ENCODE peak calls at places on chromosome 13, in eight cellular contexts. L is ovary; N is body of pancreas; Q is pancreas; F is K562; V is neuronal stem cell; P is mesenchymal stem cell; X is CD8-positive, alpha-beta T cell. O is an unnamed sample.
A peak's percentile ranks its signal among the peaks of the same experiment; 100 is the strongest.

GRCh38 chr13:45506811-45507210 is 42.1 kb downstream of the COG3 start:
- DNase-seq in V (no peak), Q (no peak), N (no peak), F (no peak), L (no peak), P (no peak), X (no peak), O (no peak)

GRCh38 chr13:30730526-30730925 is 4.8 kb upstream of the ALOX5AP start:
- DNase-seq in V (peak; percentile 12), X (no peak), L (no peak), F (no peak), Q (no peak), P (peak; percentile 72), N (peak; percentile 19), O (no peak)

GRCh38 chr13:112174476-112175110 is 107.6 kb downstream of the SOX1 start:
- DNase-seq in V (no peak), P (no peak), X (no peak), Q (no peak), F (no peak), L (no peak), N (no peak), O (no peak)

GRCh38 chr13:21625366-21625765 is 21.4 kb upstream of the MICU2 start:
- DNase-seq in N (peak; percentile 26), V (no peak), P (peak; percentile 23), F (no peak), Q (no peak), X (peak; percentile 29), L (no peak), O (peak; percentile 35)

GRCh38 chr13:104773775-104774174 is 1707.6 kb upstream of the SLC10A2 start:
- DNase-seq in N (no peak), F (no peak), V (peak; percentile 35), X (no peak), P (peak; percentile 82), L (no peak), Q (no peak), O (peak; percentile 68)

GRCh38 chr13:43411741-43412140 is 375.0 kb downstream of the ENOX1 start:
- DNase-seq in X (no peak), Q (peak; percentile 14), V (no peak), F (no peak), P (no peak), N (no peak), L (peak; percentile 61), O (no peak)

GRCh38 chr13:113034451-113035208 is 65.6 kb downstream of the MCF2L start:
- DNase-seq in F (peak; percentile 41), N (peak; percentile 53), L (peak; percentile 60), Q (peak; percentile 38), P (peak; percentile 52), V (peak; percentile 33), X (no peak), O (peak; percentile 60)

GRCh38 chr13:23321534-23322241 is 111.8 kb downstream of the SACS start:
- DNase-seq in X (peak; percentile 18), V (no peak), L (no peak), F (no peak), N (peak; percentile 28), Q (peak; percentile 15), P (peak; percentile 93), O (no peak)

GRCh38 chr13:47843005-47843404 is 158.1 kb downstream of the SUCLA2 start:
- DNase-seq in F (no peak), N (no peak), X (no peak), P (no peak), L (no peak), V (no peak), Q (no peak), O (no peak)

GRCh38 chr13:104841110-104841509 is 1694.4 kb downstream of the EFNB2 start:
- DNase-seq in V (no peak), N (no peak), X (no peak), P (no peak), L (no peak), F (no peak), Q (no peak), O (no peak)

GRCh38 chr13:82165396-82166174 is 1716.7 kb downstream of the SLITRK1 start:
- DNase-seq in V (no peak), L (no peak), Q (peak; percentile 9), P (no peak), X (peak; percentile 10), N (no peak), F (no peak), O (no peak)

GRCh38 chr13:73521970-73522549 is 463.3 kb downstream of the KLF5 start:
- DNase-seq in F (no peak), P (no peak), N (no peak), L (no peak), V (no peak), Q (no peak), X (no peak), O (no peak)

GRCh38 chr13:22592515-22592914 is 588.3 kb upstream of the SGCG start:
- DNase-seq in N (no peak), P (no peak), V (no peak), F (no peak), Q (no peak), L (no peak), X (no peak), O (no peak)

GRCh38 chr13:72500851-72501250 is 226.6 kb downstream of the MZT1 start:
- DNase-seq in L (no peak), X (no peak), Q (no peak), V (no peak), P (no peak), N (no peak), F (no peak), O (no peak)

GRCh38 chr13:70889163-70889562 is 780.9 kb upstream of the KLHL1 start:
- DNase-seq in N (no peak), P (no peak), Q (no peak), V (no peak), X (no peak), F (no peak), L (no peak), O (no peak)

GRCh38 chr13:32134241-32134801 is 102.7 kb downstream of the FRY start:
- DNase-seq in V (no peak), X (no peak), F (no peak), Q (no peak), L (no peak), P (peak; percentile 43), N (no peak), O (no peak)

GRCh38 chr13:75935805-75936204 is 299.7 kb downstream of the LMO7 start:
- DNase-seq in P (no peak), L (no peak), V (no peak), F (no peak), N (no peak), X (no peak), Q (no peak), O (no peak)

GRCh38 chr13:109426690-109426990 is 359.7 kb downstream of the IRS2 start:
- DNase-seq in N (no peak), P (no peak), V (no peak), L (no peak), F (no peak), X (no peak), Q (no peak), O (peak; percentile 40)

GRCh38 chr13:36912983-36913382 is 7.1 kb downstream of the SMAD9 start:
- DNase-seq in L (no peak), V (no peak), Q (no peak), X (no peak), F (no peak), N (no peak), P (no peak), O (no peak)

GRCh38 chr13:46593403-46593802 is 40.4 kb downstream of the LRCH1 start:
- DNase-seq in N (no peak), Q (no peak), X (peak; percentile 67), V (no peak), L (no peak), F (no peak), P (no peak), O (no peak)

GRCh38 chr13:60335531-60335930 is 61.5 kb upstream of the TDRD3 start:
- DNase-seq in N (no peak), L (no peak), P (peak; percentile 24), F (no peak), Q (no peak), X (no peak), V (no peak), O (peak; percentile 27)

GRCh38 chr13:25927966-25928365 is 123.8 kb downstream of the SHISA2 start:
- DNase-seq in X (no peak), L (no peak), Q (no peak), N (no peak), P (no peak), V (no peak), F (no peak), O (no peak)
- H3K4me1 ChIP-seq in X (no peaks in the 10 kb centered on the region), L (peaks cover 3% of the 10 kb centered on the region), Q (no peaks in the 10 kb centered on the region), N (no peaks in the 10 kb centered on the region), P (peaks cover 10% of the 10 kb centered on the region), V (no peaks in the 10 kb centered on the region), F (no peaks in the 10 kb centered on the region), O (peaks cover 11% of the 10 kb centered on the region)

GRCh38 chr13:39377699-39378098 is 225.3 kb downstream of the LHFPL6 start:
- DNase-seq in L (no peak), Q (no peak), N (no peak), X (no peak), P (no peak), F (no peak), V (no peak), O (no peak)
- H3K27me3 ChIP-seq in L (no peaks in the 10 kb centered on the region), Q (no peaks in the 10 kb centered on the region), N (no peaks in the 10 kb centered on the region), X (no peaks in the 10 kb centered on the region), P (no peaks in the 10 kb centered on the region), F (no peaks in the 10 kb centered on the region), V (no peaks in the 10 kb centered on the region), O (peaks cover 24% of the 10 kb centered on the region)

DNA sequence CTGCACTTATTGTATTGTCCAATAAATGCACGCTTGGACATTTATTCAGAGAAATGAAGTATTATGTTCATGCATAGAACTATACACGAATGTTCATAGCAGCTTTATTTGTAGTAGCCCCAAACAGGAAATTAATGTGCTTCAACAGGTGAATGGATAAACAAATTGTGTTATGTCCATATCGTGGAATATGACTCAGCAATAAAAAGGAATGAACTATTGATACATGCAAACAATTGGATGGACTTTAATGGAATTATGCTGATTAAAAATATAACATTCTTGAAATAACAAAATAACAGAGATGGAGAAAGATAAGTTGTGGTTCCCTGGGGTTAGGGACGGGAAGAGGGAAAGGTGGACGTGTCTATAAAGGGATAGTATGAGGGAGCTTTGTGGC is 65.9 kb downstream of the GPC5 start:
- DNase-seq in V (no peak), X (no peak), F (no peak), N (no peak), P (no peak), L (no peak), Q (no peak), O (no peak)
- H3K4me1 ChIP-seq in V (no peaks in the 10 kb centered on the region), X (no peaks in the 10 kb centered on the region), F (no peaks in the 10 kb centered on the region), N (no peaks in the 10 kb centered on the region), P (no peaks in the 10 kb centered on the region), L (no peaks in the 10 kb centered on the region), Q (no peaks in the 10 kb centered on the region), O (no peaks in the 10 kb centered on the region)

GRCh38 chr13:35469781-35470380 is 6.6 kb downstream of the MAB21L1 start:
- DNase-seq in L (no peak), F (no peak), Q (no peak), V (no peak), P (no peak), N (no peak), X (no peak), O (no peak)
- H3K27me3 ChIP-seq in L (no peaks in the 10 kb centered on the region), F (no peaks in the 10 kb centered on the region), Q (no peaks in the 10 kb centered on the region), V (peaks cover 20% of the 10 kb centered on the region), P (no peaks in the 10 kb centered on the region), N (no peaks in the 10 kb centered on the region), X (peaks cover 27% of the 10 kb centered on the region), O (peaks cover 69% of the 10 kb centered on the region)

DNA sequence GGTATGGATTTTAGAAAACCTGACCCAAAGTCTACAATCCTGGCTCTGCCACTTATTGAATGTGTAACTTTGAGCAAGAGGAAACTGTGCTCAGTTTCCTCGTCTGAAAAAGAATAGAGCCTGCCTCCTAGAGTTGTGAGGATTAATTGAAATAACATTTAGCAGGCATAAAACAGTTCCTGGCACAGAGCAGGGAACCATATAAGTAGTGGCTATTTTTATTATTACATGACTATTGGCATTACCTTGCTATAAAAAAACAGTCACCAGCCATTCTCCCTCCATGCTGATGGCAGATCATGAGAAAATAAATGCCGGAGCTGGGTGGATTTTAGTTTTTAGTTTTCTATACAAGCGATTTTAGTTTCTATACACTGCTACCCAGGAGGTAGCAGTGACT is 5.8 kb downstream of the DOCK9 start:
- DNase-seq in P (no peak), V (no peak), L (no peak), X (no peak), F (no peak), N (no peak), Q (no peak), O (no peak)
- H3K4me1 ChIP-seq in P (peaks cover 17% of the 10 kb centered on the region), V (peaks cover 21% of the 10 kb centered on the region), L (peaks cover 6% of the 10 kb centered on the region), X (peaks cover 28% of the 10 kb centered on the region), F (peaks cover 16% of the 10 kb centered on the region), N (peaks cover 9% of the 10 kb centered on the region), Q (peaks cover under 1% of the 10 kb centered on the region), O (peaks cover 60% of the 10 kb centered on the region)

O was measured in cardiac muscle cell.